ENCODE peak calls at places on chromosome 22, in eight cellular contexts. S is sigmoid colon, Z is PC-9, D is heart left ventricle, M is WERI-Rb-1, T is tibial nerve, H is tibial artery, Q is OCI-LY7. A is an unnamed sample. For H3K36me3 and H3K9me3, the result is how much of the 10 kb centered on the place peaks cover.

GRCh38 chr22:26453195-26453594 is 24.1 kb downstream of the ASPHD2 start:
- DNase-seq in T (no peak), M (no peak), S (no peak), Z (no peak), D (no peak), Q (no peak), H (peak), A (no peak)

GRCh38 chr22:19717691-19718254 is 3.5 kb downstream of the SEPTIN5 start:
- DNase-seq in D (peak), Z (no peak), H (peak), M (peak), S (peak), Q (peak), T (peak), A (peak)

GRCh38 chr22:31719850-31720471 is 30.0 kb downstream of the PRR14L start:
- DNase-seq in M (no peak), D (no peak), Q (no peak), T (no peak), H (no peak), Z (no peak), S (no peak), A (no peak)

GRCh38 chr22:36585841-36586240 is 56.9 kb upstream of the EIF3D start:
- DNase-seq in D (no peak), T (no peak), M (no peak), S (no peak), Q (no peak), H (no peak), Z (peak), A (no peak)

GRCh38 chr22:23365961-23366360 is 185.7 kb downstream of the BCR start:
- DNase-seq in Z (no peak), D (no peak), S (no peak), H (no peak), M (no peak), Q (no peak), T (no peak), A (no peak)

GRCh38 chr22:19756288-19757128 is 4.1 kb upstream of the TBX1 start:
- DNase-seq in T (no peak), M (peak), H (no peak), S (no peak), Q (peak), D (peak), Z (no peak), A (peak)

GRCh38 chr22:32577591-32577990 is 103.0 kb downstream of the FBXO7 start:
- DNase-seq in T (no peak), M (no peak), Q (no peak), Z (no peak), S (no peak), D (no peak), H (no peak), A (no peak)

GRCh38 chr22:23196165-23196564 is 15.9 kb downstream of the BCR start:
- DNase-seq in D (no peak), M (no peak), Z (no peak), T (no peak), S (no peak), Q (no peak), H (no peak), A (no peak)

GRCh38 chr22:27331526-27332281 is 469.9 kb downstream of the MN1 start:
- DNase-seq in H (peak), Z (no peak), Q (no peak), T (no peak), M (peak), S (peak), D (peak), A (peak)

GRCh38 chr22:22342697-22343602 is 98.4 kb downstream of the VPREB1 start:
- DNase-seq in Z (peak), S (no peak), M (peak), H (no peak), Q (peak), D (no peak), T (no peak), A (peak)

GRCh38 chr22:35986085-35986484 is 42.5 kb downstream of the RBFOX2 start:
- DNase-seq in S (no peak), Z (no peak), H (no peak), D (no peak), Q (no peak), T (no peak), M (no peak), A (no peak)

GRCh38 chr22:32967285-32968101 is 90.7 kb downstream of the SYN3 start:
- DNase-seq in Q (no peak), H (no peak), D (no peak), S (no peak), Z (no peak), M (peak), T (no peak), A (no peak)

GRCh38 chr22:16829985-16830384 is 4.8 kb upstream of the XKR3 start:
- DNase-seq in M (no peak), T (no peak), D (no peak), H (no peak), S (no peak), Z (no peak), Q (no peak), A (no peak)

GRCh38 chr22:22887621-22888503 is at the start of gene IGLL5:
- DNase-seq in D (no peak), Q (peak), T (no peak), M (no peak), Z (no peak), H (peak), S (no peak), A (no peak)

GRCh38 chr22:23036684-23037428 is 33.5 kb upstream of the GNAZ start:
- DNase-seq in T (no peak), Q (peak), M (peak), Z (no peak), H (no peak), S (no peak), D (no peak), A (no peak)

GRCh38 chr22:46057762-46058420 is 80.9 kb upstream of the WNT7B start:
- DNase-seq in D (peak), S (peak), Q (peak), M (no peak), Z (no peak), H (peak), T (peak), A (peak)

GRCh38 chr22:36546932-36547331 is 18.0 kb upstream of the EIF3D start:
- DNase-seq in S (no peak), Q (no peak), T (no peak), H (no peak), M (no peak), D (no peak), Z (peak), A (no peak)

GRCh38 chr22:44926491-44927415 is 83.1 kb downstream of the PHF21B start:
- DNase-seq in Q (no peak), Z (no peak), S (peak), M (no peak), D (no peak), T (no peak), H (no peak), A (no peak)

GRCh38 chr22:28009272-28009827 is 90.3 kb upstream of the PITPNB start:
- DNase-seq in Z (peak), M (peak), H (peak), T (peak), Q (peak), D (peak), S (peak), A (peak)

GRCh38 chr22:33625959-33626358 is 294.3 kb downstream of the LARGE1 start:
- DNase-seq in Z (no peak), M (no peak), Q (no peak), H (no peak), T (no peak), S (no peak), D (no peak), A (no peak)

GRCh38 chr22:31343235-31344191 is 2.6 kb downstream of the PATZ1 start:
- DNase-seq in H (peak), D (peak), S (no peak), Q (peak), Z (peak), T (no peak), M (peak), A (peak)

GRCh38 chr22:39654959-39655579 is 84.5 kb downstream of the CACNA1I start:
- DNase-seq in S (no peak), T (no peak), H (no peak), D (no peak), Q (peak), M (peak), Z (no peak), A (no peak)

GRCh38 chr22:32561756-32562155 is 87.1 kb downstream of the FBXO7 start:
- DNase-seq in Q (no peak), D (no peak), M (no peak), S (no peak), H (no peak), Z (peak), T (no peak), A (no peak)

GRCh38 chr22:37335819-37336199 is 53.5 kb downstream of the CYTH4 start:
- DNase-seq in D (no peak), Z (no peak), H (no peak), M (no peak), Q (no peak), S (no peak), T (no peak), A (no peak)

GRCh38 chr22:28146401-28147304 is 227.6 kb upstream of the PITPNB start:
- DNase-seq in S (no peak), Z (no peak), D (no peak), M (peak), T (no peak), Q (no peak), H (no peak), A (no peak)

GRCh38 chr22:37283393-37283937 is 1.2 kb downstream of the CYTH4 start:
- DNase-seq in S (no peak), H (no peak), Z (no peak), M (no peak), D (peak), Q (peak), T (no peak), A (no peak)

GRCh38 chr22:17808688-17809403 is 34.6 kb upstream of the BID start:
- DNase-seq in D (peak), M (peak), Z (no peak), S (no peak), T (no peak), Q (no peak), H (no peak), A (no peak)

GRCh38 chr22:25070870-25071465 is 118.5 kb downstream of the KIAA1671 start:
- DNase-seq in H (no peak), S (no peak), Q (no peak), T (no peak), D (no peak), M (no peak), Z (no peak), A (no peak)

GRCh38 chr22:24578355-24579241 is 14.3 kb downstream of the LRRC75B start:
- DNase-seq in S (no peak), M (no peak), T (no peak), Q (no peak), H (no peak), Z (no peak), D (no peak), A (no peak)

GRCh38 chr22:39716534-39716933 is 146.0 kb downstream of the CACNA1I start:
- DNase-seq in Q (no peak), S (no peak), H (peak), M (no peak), D (no peak), T (no peak), Z (no peak), A (no peak)

GRCh38 chr22:19454156-19454555 is 6.6 kb upstream of the C22orf39 start:
- DNase-seq in T (no peak), Z (no peak), H (no peak), Q (no peak), S (no peak), D (no peak), M (no peak), A (no peak)

GRCh38 chr22:37525073-37525745 is 6.0 kb upstream of the CARD10 start:
- DNase-seq in Q (no peak), H (no peak), D (no peak), T (no peak), Z (peak), M (no peak), S (no peak), A (no peak)

GRCh38 chr22:50446708-50447575 is 27.9 kb downstream of the SBF1 start:
- DNase-seq in T (no peak), M (no peak), Q (no peak), H (no peak), Z (no peak), S (no peak), D (no peak), A (no peak)

GRCh38 chr22:50445880-50446707 is 28.7 kb downstream of the SBF1 start:
- DNase-seq in Q (no peak), Z (no peak), D (no peak), H (no peak), T (no peak), M (no peak), S (no peak), A (no peak)

GRCh38 chr22:50444663-50445062 is 30.2 kb downstream of the SBF1 start:
- DNase-seq in D (no peak), Z (peak), Q (no peak), H (no peak), S (no peak), T (no peak), M (no peak), A (no peak)

GRCh38 chr22:50443801-50444625 is 30.8 kb downstream of the SBF1 start:
- DNase-seq in H (no peak), D (no peak), Z (no peak), M (no peak), Q (no peak), S (no peak), T (no peak), A (peak)

DNA sequence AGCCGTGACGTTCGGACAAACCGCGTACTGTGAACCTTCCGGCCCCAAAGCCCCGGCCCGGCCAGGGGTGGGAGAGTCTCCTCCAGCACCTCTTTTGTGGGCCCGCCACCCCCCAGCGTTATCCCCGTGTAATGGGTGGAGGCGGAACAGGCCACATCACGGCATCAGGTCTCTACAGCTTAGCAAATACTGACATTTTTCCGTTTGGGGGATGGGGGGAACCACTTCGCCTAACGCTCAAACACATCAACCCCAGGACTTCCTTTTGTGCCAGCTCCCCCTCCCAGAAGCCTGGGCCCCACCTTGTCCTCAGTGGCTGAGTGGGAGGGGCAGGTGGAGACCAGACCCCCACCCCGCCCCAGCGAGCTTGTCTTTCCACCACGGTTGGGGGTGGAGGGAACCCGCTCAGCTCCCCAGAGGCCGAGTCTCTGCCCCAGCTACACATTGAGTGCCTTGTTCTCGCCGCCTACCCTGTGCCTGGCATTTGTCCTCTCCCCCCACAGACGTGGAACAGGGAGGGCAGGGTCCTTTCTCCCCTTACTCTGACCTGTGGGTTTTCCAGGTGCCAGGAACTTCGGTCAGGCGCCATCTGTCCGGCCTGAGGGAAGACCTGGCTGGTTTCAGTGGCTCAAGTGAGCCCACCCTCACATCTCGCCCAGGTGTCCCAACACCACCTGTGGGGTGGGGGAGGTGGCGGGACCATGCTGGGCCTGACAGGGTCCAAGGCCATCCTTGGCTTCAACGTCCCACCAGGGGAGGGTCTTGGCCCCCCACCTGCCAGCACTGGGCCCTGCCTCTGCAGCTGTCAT is 29.6 kb downstream of the SBF1 start:
- DNase-seq in Z (no peak), S (no peak), M (no peak), Q (peak), D (no peak), T (no peak), H (no peak), A (no peak)
- H3K36me3 ChIP-seq in Z (under half), S (half or more), M (half or more), Q (half or more), D (half or more), T (under half), H (half or more), A (under half)

DNA sequence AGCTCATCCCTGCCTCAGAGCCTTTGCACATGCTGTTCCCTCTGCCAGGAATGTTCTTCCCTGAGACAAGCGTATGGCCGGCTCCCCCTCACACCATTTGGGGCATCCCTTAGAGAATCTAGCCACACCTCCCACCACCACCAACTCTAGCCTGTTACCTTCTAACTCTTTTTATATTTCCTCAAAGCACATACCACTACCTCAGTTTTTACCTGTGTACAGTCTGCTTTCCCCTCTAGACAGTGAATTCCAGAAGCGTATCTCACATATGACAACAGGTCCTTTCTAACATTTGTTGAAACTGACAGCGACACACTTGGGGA is 75.1 kb upstream of the ARFGAP3 start:
- DNase-seq in Z (no peak), S (no peak), D (no peak), T (no peak), M (no peak), Q (no peak), H (no peak), A (no peak)
- TF ChIP-seq CTCF in Z (no peak), S (no peak), D (no peak), T (no peak), M (no peak), Q (no peak), H (no peak), A (no peak)

GRCh38 chr22:48171294-48171693 is 1408.8 kb downstream of the TBC1D22A start:
- DNase-seq in H (no peak), T (no peak), Z (no peak), Q (no peak), D (no peak), M (no peak), S (no peak), A (no peak)
- H3K9me3 ChIP-seq in H (under half), T (under half), Z (under half), Q (under half), D (under half), M (under half), S (under half), A (under half)

DNA sequence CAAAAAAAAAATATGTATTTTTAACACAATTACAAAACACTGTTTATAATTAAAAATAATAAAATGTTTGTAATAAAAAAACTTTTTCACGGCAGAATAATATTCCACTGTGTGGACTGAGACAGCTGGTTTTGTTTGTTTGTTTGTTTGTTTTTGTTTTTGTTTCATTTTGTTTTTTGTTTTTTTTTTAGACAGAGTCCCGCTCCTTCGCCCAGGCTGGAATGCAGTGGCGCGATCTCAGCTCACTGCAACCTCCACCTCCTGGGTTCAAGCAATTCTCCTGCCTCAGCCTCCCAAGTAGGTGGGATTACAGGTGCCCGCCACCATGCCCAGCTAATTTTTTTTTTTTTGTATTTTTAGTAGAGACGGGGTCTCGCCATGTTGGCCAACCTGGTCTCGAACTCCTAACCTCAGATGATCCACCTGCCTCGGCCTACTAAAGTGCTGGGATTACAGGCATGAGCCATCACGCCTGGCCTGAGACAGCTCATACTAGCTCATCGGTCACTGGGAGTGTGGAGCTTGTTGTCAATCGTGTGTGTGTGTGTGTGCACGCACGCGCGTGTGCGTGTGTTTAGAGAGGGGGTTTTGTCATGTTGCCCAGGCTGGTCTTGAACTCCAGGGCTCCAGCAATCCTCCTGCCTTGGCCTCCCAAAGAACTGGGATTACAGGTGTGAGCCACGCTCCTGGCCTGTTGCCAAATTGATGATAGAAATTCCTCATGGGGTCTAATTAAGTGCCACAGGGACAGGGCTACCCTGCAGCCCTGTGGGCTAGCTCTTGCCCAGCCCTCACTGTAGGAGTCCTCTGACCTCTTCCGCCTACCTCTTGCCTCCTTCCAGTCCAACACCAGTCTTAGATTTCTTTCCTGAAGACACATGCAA is 7.2 kb upstream of the AIFM3 start:
- DNase-seq in Q (no peak), T (no peak), Z (no peak), S (no peak), D (no peak), H (no peak), M (no peak), A (no peak)
- H3K36me3 ChIP-seq in Q (under half), T (under half), Z (under half), S (under half), D (under half), H (under half), M (under half), A (under half)

GRCh38 chr22:38570841-38571364 is 920 bp upstream of the DMC1 start:
- DNase-seq in T (no peak), D (peak), Z (no peak), Q (peak), M (peak), H (peak), S (peak), A (peak)
- TF ChIP-seq CTCF in T (no peak), D (no peak), Z (no peak), Q (peak), M (no peak), H (no peak), S (no peak), A (no peak)

GRCh38 chr22:48376936-48377335 is 1450.7 kb downstream of the BRD1 start:
- DNase-seq in M (no peak), Q (no peak), H (peak), D (no peak), Z (no peak), S (peak), T (no peak), A (no peak)

GRCh38 chr22:48376428-48376827 is 1451.2 kb downstream of the BRD1 start:
- DNase-seq in D (no peak), Q (no peak), M (no peak), Z (no peak), H (peak), S (no peak), T (no peak), A (no peak)

GRCh38 chr22:48380016-48380665 is 1447.5 kb downstream of the BRD1 start:
- DNase-seq in T (no peak), Z (no peak), H (peak), D (no peak), Q (no peak), M (no peak), S (peak), A (no peak)

GRCh38 chr22:48379371-48379770 is 1448.3 kb downstream of the BRD1 start:
- DNase-seq in H (peak), Z (no peak), Q (no peak), M (no peak), S (peak), T (no peak), D (no peak), A (no peak)

DNA sequence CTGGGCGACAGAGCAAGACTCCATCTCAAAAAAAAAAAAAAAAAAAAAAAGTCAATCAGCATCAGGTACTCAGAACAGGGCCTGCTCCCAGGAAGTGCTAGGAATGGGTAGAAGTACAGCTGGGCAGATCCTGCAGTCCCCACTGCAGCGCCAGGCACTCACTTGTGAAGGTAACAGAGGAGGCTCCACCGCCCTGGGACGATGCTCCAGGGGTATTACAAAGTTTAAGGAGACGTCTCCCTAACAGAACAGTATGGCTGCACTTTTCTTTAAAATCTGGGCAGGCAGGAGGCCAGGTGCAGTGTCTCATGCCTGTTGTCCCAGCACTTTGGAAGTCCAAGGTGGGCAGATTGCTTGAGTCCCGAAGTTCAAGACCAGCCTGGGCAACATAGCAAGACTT is 1449.0 kb downstream of the BRD1 start:
- DNase-seq in S (peak), H (peak), Z (no peak), D (no peak), M (no peak), Q (no peak), T (no peak), A (no peak)
- H3K9me3 ChIP-seq in S (under half), H (under half), Z (under half), D (under half), M (under half), Q (under half), T (under half), A (under half)

A was measured in heart right ventricle.